ENCODE peak calls at places on chromosomes 13 and 19, in four cellular contexts. H, P, O and W are unnamed samples.

GRCh38 chr19:49851456-49852259 is 699 bp downstream of the PTOV1 start:
- DNase-seq in O (no peak), P (peak; percentile 68), H (no peak), W (peak; percentile 69)

GRCh38 chr13:110907951-110908898 is 6.6 kb downstream of the ANKRD10 start:
- DNase-seq in H (peak; percentile 95), O (peak; percentile 94), P (no peak), W (no peak)

GRCh38 chr13:79533781-79534400 is 52.9 kb downstream of the NDFIP2 start:
- DNase-seq in O (no peak), H (no peak), P (no peak), W (no peak)

GRCh38 chr13:21849323-21849722 is 178.4 kb downstream of the FGF9 start:
- DNase-seq in H (peak; percentile 40), O (peak; percentile 52), P (peak; percentile 15), W (no peak)

GRCh38 chr19:3453840-3454239 is 26.5 kb downstream of the SMIM24 start:
- DNase-seq in P (no peak), O (no peak), H (no peak), W (no peak)

GRCh38 chr19:18306903-18307681 is 15.8 kb downstream of the LSM4 start:
- DNase-seq in P (no peak), H (no peak), O (no peak), W (no peak)

GRCh38 chr19:38597075-38597474 is 20.7 kb downstream of the MAP4K1 start:
- DNase-seq in H (no peak), P (no peak), O (no peak), W (peak; percentile 63)

GRCh38 chr13:47005761-47006414 is 109.0 kb upstream of the HTR2A start:
- DNase-seq in H (no peak), O (no peak), P (no peak), W (no peak)

GRCh38 chr13:84574851-84575250 is 692.6 kb upstream of the SLITRK1 start:
- DNase-seq in O (no peak), H (no peak), P (no peak), W (no peak)

GRCh38 chr19:2888739-2889224 is 11.9 kb upstream of the ZNF57 start:
- DNase-seq in H (no peak), O (no peak), P (no peak), W (no peak)

GRCh38 chr19:1503925-1504430 is 8.8 kb downstream of the ADAMTSL5 start:
- DNase-seq in P (no peak), H (no peak), O (no peak), W (no peak)

GRCh38 chr13:111943229-111943795 is 123.6 kb upstream of the SOX1 start:
- DNase-seq in P (no peak), H (no peak), O (no peak), W (peak; percentile 37)

GRCh38 chr19:29676586-29676985 is 11.3 kb downstream of the PLEKHF1 start:
- DNase-seq in P (no peak), O (no peak), H (no peak), W (no peak)

GRCh38 chr19:17037966-17038500 is 11.4 kb upstream of the CPAMD8 start:
- DNase-seq in P (no peak), H (no peak), O (no peak), W (no peak)

GRCh38 chr13:111853146-111853545 is 213.8 kb upstream of the SOX1 start:
- DNase-seq in O (no peak), P (no peak), H (no peak), W (no peak)

GRCh38 chr19:54017266-54017665 is 25.8 kb downstream of the CACNG6 start:
- DNase-seq in P (no peak), H (no peak), O (no peak), W (no peak)

GRCh38 chr13:70856706-70857105 is 748.5 kb upstream of the KLHL1 start:
- DNase-seq in H (no peak), O (no peak), P (no peak), W (no peak)

GRCh38 chr19:10554760-10555612 is 10.8 kb downstream of the KRI1 start:
- DNase-seq in H (no peak), P (no peak), O (no peak), W (no peak)

GRCh38 chr13:29362849-29363604 is 232.5 kb downstream of the SLC7A1 start:
- DNase-seq in O (peak; percentile 43), P (peak; percentile 57), H (peak; percentile 28), W (peak; percentile 44)

GRCh38 chr19:14118165-14119051 is 846 bp upstream of the PRKACA start:
- DNase-seq in O (peak; percentile 71), P (no peak), H (no peak), W (peak; percentile 68)

GRCh38 chr13:104318121-104318520 is 1251.9 kb upstream of the SLC10A2 start:
- DNase-seq in H (peak; percentile 4), P (no peak), O (no peak), W (no peak)

DNA sequence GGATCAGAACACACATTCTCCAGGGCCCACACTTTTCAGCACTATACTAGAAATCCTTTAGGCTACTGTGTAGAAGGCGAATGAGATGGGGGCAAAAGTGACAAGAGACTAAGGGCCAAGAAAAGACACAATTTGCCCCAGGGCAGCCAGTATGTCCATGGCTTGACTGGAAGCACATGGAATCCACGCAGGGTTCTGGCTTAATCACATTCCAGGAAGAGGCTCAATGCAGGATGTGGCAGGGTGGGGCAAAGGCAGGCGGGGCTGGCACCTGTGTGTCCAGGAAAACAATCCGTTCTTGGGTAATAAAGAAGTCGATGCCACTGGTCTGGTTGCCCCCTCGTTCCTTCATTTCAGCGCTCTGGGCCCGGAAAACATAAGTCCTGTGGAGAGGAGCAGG is 14.9 kb downstream of the SMG9 start:
- DNase-seq in H (no peak), O (no peak), P (no peak), W (no peak)
- TF ChIP-seq FOSL1 in H (no peak), O (no peak), P (no peak), W (no peak)

DNA sequence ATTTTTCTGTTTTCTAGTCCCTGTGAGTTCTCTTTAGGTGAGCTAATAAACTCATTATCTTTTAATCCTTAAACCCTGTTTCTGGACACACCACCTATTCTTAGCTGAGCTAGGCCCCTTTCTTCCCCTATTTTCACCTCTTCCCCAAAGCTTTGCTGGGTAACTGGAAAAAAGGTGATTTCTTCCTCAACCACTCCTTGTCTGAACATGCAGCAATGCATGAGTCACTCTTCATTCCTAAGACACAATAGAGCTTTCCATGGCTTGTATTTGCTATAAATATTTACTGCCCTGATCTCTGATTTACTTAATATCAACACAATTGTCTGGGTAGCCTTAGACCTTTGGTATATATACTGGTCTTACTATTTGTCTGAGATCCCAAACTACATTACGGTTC is 370.9 kb downstream of the KLF5 start:
- DNase-seq in O (no peak), P (no peak), H (peak; percentile 52), W (no peak)
- TF ChIP-seq FOSL1 in O (no peak), P (no peak), H (peak; percentile 81), W (no peak)

GRCh38 chr13:23617551-23618014 is 47.4 kb downstream of the TNFRSF19 start:
- DNase-seq in P (no peak), H (no peak), O (no peak), W (no peak)

GRCh38 chr13:23618341-23618740 is 48.1 kb downstream of the TNFRSF19 start:
- DNase-seq in P (no peak), H (no peak), O (no peak), W (no peak)

GRCh38 chr13:23616228-23616627 is 46.0 kb downstream of the TNFRSF19 start:
- DNase-seq in H (no peak), O (no peak), P (no peak), W (no peak)

GRCh38 chr13:23613971-23614370 is 43.8 kb downstream of the TNFRSF19 start:
- DNase-seq in P (no peak), H (no peak), O (no peak), W (no peak)

DNA sequence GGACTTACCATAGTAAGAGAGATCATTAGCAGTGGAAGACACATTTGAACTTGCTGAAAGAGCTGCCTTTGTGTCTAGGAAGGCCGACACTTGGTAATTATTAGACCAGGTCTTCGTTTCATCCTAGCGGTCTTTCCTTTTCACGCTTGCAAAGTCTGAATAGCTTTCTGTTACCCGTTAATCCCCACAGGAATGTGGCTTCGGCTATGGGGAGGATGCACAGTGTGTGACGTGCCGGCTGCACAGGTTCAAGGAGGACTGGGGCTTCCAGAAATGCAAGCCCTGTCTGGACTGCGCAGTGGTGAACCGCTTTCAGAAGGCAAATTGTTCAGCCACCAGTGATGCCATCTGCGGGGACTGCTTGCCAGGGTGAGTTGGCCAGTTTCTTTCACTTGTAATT is 45.5 kb downstream of the TNFRSF19 start:
- DNase-seq in P (no peak), O (peak; percentile 96), H (no peak), W (no peak)
- TF ChIP-seq FOSL1 in P (no peak), O (no peak), H (no peak), W (no peak)

DNA sequence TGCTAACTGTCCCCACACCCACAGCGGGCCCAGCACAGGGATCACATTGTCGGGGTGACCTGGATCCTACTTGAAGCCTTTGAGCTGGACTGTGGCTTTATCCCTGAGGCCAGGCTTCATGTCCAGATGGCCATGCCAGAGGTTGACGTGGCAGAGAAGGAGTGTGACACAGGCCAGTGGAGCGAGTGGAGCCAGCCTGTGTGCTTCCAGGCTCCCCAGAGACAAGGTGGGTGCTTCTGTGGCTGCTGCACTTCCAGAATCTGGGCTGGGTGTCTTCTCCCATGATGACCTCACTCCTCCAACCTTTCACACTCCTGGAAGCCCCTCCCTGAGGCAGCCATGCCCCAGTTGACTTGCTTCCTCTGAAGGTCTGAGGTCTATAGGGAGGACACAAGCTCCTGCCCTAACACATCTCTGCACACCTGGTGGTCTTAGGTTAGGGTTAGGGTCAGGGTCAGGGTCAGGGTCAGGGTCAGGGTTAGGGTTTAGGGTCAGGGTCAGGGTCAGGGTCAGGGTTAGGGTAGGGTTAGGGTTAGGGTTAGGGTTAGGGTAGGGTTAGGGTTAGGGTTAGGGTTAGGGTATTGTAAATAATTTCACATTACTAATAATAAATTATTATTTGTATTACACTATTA is 13.1 kb upstream of the MZF1 start:
- DNase-seq in P (no peak), O (no peak), H (no peak), W (no peak)
- TF ChIP-seq FOSL1 in P (no peak), O (no peak), H (no peak), W (no peak)

GRCh38 chr19:46521241-46521640 is 25.6 kb upstream of the PNMA8B start:
- DNase-seq in H (no peak), P (no peak), O (no peak), W (no peak)

GRCh38 chr19:46515879-46516350 is 20.2 kb upstream of the PNMA8B start:
- DNase-seq in H (no peak), P (peak; percentile 73), O (peak; percentile 23), W (no peak)

GRCh38 chr19:46517471-46517870 is 21.8 kb upstream of the PNMA8B start:
- DNase-seq in H (no peak), P (no peak), O (no peak), W (no peak)

GRCh38 chr19:46524272-46524671 is 28.6 kb upstream of the PNMA8B start:
- DNase-seq in O (no peak), P (no peak), H (no peak), W (no peak)

DNA sequence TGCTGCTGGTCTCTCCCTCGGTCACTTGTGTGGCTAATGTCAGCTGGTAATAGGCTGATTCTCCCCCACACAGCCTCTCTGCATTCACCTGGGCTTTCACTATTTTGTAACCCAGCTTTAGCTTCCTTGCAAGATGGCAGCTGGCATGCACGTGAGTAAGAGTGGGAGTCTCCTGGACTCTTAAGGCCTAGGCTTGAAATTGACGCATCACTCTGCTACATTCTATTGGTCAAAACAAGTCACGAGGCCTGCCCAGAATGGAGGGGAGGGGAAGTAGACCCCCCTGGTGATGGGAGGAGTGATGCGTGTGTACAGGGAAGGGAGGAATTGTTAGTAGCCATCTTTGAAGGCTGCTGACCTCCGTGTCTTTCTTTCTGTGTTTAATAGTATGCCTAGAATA is 24.9 kb upstream of the PNMA8B start:
- DNase-seq in H (no peak), P (peak; percentile 68), O (no peak), W (no peak)
- TF ChIP-seq FOSL1 in H (no peak), P (no peak), O (no peak), W (no peak)